ENCODE peak calls at places on chromosome 7, in six cellular contexts. F is T-helper 9 cell, S is RPMI8226, X is left ventricle myocardium inferior, U is T-helper 2 cell, D is mammary epithelial cell. Z is an unnamed sample.

GRCh38 chr7:128387663-128388485 is 21.9 kb downstream of the IMPDH1 start:
- DNase-seq in F (peak), S (peak), X (peak), U (no peak), D (peak), Z (peak)

GRCh38 chr7:106480616-106481031 is 180.3 kb downstream of the CCDC71L start:
- DNase-seq in F (no peak), S (no peak), X (no peak), U (no peak), D (no peak), Z (no peak)

GRCh38 chr7:55898287-55898686 is 11.0 kb downstream of the ZNF713 start:
- DNase-seq in F (no peak), S (no peak), X (no peak), U (no peak), D (no peak), Z (no peak)

GRCh38 chr7:21972397-21972784 is 26.7 kb upstream of the CDCA7L start:
- DNase-seq in F (no peak), S (no peak), X (no peak), U (no peak), D (peak), Z (no peak)

GRCh38 chr7:16232273-16232672 is 189.1 kb downstream of the CRPPA start:
- DNase-seq in F (no peak), S (no peak), X (no peak), U (no peak), D (no peak), Z (no peak)

GRCh38 chr7:121327671-121328070 is 1.1 kb upstream of the WNT16 start:
- DNase-seq in F (no peak), S (no peak), X (no peak), U (no peak), D (no peak), Z (no peak)

GRCh38 chr7:126662826-126663225 is 589.9 kb downstream of the GRM8 start:
- DNase-seq in F (no peak), S (no peak), X (no peak), U (no peak), D (no peak), Z (no peak)

GRCh38 chr7:13980474-13980873 is 9.0 kb downstream of the ETV1 start:
- DNase-seq in F (no peak), S (no peak), X (no peak), U (no peak), D (no peak), Z (no peak)

GRCh38 chr7:17532861-17533404 is 234.5 kb downstream of the AHR start:
- DNase-seq in F (no peak), S (no peak), X (no peak), U (no peak), D (peak), Z (no peak)

GRCh38 chr7:66837007-66837406 is 84.0 kb upstream of the TMEM248 start:
- DNase-seq in F (no peak), S (peak), X (no peak), U (no peak), D (peak), Z (no peak)

GRCh38 chr7:9307131-9307530 is 873.7 kb downstream of the NXPH1 start:
- DNase-seq in F (no peak), S (no peak), X (no peak), U (no peak), D (no peak), Z (no peak)

GRCh38 chr7:87328281-87328680 is 17.2 kb upstream of the CROT start:
- DNase-seq in F (no peak), S (peak), X (no peak), U (no peak), D (peak), Z (no peak)

GRCh38 chr7:136071106-136071505 is 93.9 kb upstream of the MTPN start:
- DNase-seq in F (no peak), S (no peak), X (no peak), U (no peak), D (no peak), Z (no peak)

GRCh38 chr7:30851651-30852359 is 59.8 kb upstream of the AQP1 start:
- DNase-seq in F (no peak), S (no peak), X (no peak), U (no peak), D (no peak), Z (no peak)

GRCh38 chr7:44097064-44097932 is 6.8 kb upstream of the AEBP1 start:
- DNase-seq in F (no peak), S (peak), X (no peak), U (no peak), D (no peak), Z (no peak)

Z was measured in hippocampal formation.